ENCODE peak calls at places on chromosomes 7 and 10, in ten cellular contexts. Z, I, L, X, H, C, S, B, Y and A are unnamed samples.

GRCh38 chr7:42337225-42337905 is 100.4 kb upstream of the GLI3 start:
- DNase-seq in I (no peak), X (no peak), Y (no peak), H (no peak), C (no peak), Z (no peak), S (no peak), B (no peak), L (no peak), A (no peak)

GRCh38 chr7:151351967-151352366 is 10.4 kb downstream of the NUB1 start:
- DNase-seq in I (peak), C (peak), Y (no peak), Z (no peak), L (peak), B (no peak), H (no peak), X (no peak), S (peak), A (no peak)

GRCh38 chr10:116737582-116738358 is 4.6 kb downstream of the HSPA12A start:
- DNase-seq in Z (no peak), L (no peak), H (no peak), I (no peak), S (no peak), B (no peak), C (no peak), Y (no peak), X (no peak), A (no peak)

GRCh38 chr7:41699532-41699931 is 3.4 kb downstream of the INHBA start:
- DNase-seq in S (no peak), L (no peak), I (no peak), Z (peak), Y (no peak), H (no peak), C (no peak), B (peak), X (no peak), A (no peak)

GRCh38 chr10:77892761-77893160 is 33.8 kb downstream of the DLG5 start:
- DNase-seq in Y (no peak), B (no peak), I (no peak), X (no peak), Z (no peak), C (no peak), S (no peak), L (no peak), H (no peak), A (no peak)

GRCh38 chr10:24998044-24998443 is 17.9 kb downstream of the ENKUR start:
- DNase-seq in Z (no peak), X (no peak), H (no peak), S (no peak), C (no peak), B (no peak), Y (no peak), I (no peak), L (no peak), A (no peak)

GRCh38 chr10:8056891-8057331 is 2.4 kb downstream of the GATA3 start:
- DNase-seq in Z (no peak), L (no peak), C (no peak), B (no peak), I (peak), S (peak), Y (no peak), X (no peak), H (no peak), A (no peak)

GRCh38 chr10:78552261-78552811 is 516.4 kb upstream of the ZMIZ1 start:
- DNase-seq in B (no peak), Z (no peak), H (no peak), C (no peak), L (no peak), X (peak), S (no peak), I (no peak), Y (peak), A (no peak)

GRCh38 chr10:106436123-106436740 is 728.3 kb downstream of the SORCS1 start:
- DNase-seq in C (no peak), X (no peak), I (no peak), B (no peak), Z (peak), L (no peak), H (no peak), S (no peak), Y (no peak), A (no peak)